ENCODE peak calls at places on chromosomes 11 and 22, in seven cellular contexts. D, W, C, S, F, Q and B are unnamed samples.

GRCh38 chr22:46499798-46500174 is 37.6 kb downstream of the CELSR1 start:
- DNase-seq in D (no peak), W (no peak), C (no peak), S (no peak), F (no peak), Q (no peak), B (no peak)

GRCh38 chr22:48937032-48937639 is 890.5 kb downstream of the BRD1 start:
- DNase-seq in D (no peak), W (no peak), C (no peak), S (no peak), F (no peak), Q (no peak), B (no peak)

GRCh38 chr22:30265851-30266444 is 703 bp downstream of the OSM start:
- DNase-seq in D (no peak), W (peak; percentile 79), C (no peak), S (peak; percentile 82), F (no peak), Q (no peak), B (no peak)

GRCh38 chr22:17920145-17920605 is 104.2 kb downstream of the MICAL3 start:
- DNase-seq in D (no peak), W (no peak), C (no peak), S (no peak), F (peak; percentile 45), Q (peak; percentile 47), B (peak; percentile 62)

GRCh38 chr11:77779935-77780334 is 40.6 kb downstream of the RSF1 start:
- DNase-seq in D (no peak), W (no peak), C (no peak), S (no peak), F (peak; percentile 24), Q (no peak), B (peak; percentile 54)

GRCh38 chr11:101848262-101848661 is 66.5 kb upstream of the CEP126 start:
- DNase-seq in D (no peak), W (no peak), C (no peak), S (no peak), F (no peak), Q (no peak), B (peak; percentile 44)

GRCh38 chr11:111429066-111429506 is 50.0 kb upstream of the POU2AF1 start:
- DNase-seq in D (no peak), W (no peak), C (peak; percentile 16), S (peak; percentile 31), F (peak; percentile 40), Q (peak; percentile 75), B (peak; percentile 37)

GRCh38 chr11:1226226-1226961 is 3.5 kb downstream of the MUC5B start:
- DNase-seq in D (no peak), W (no peak), C (no peak), S (no peak), F (no peak), Q (peak; percentile 47), B (no peak)

GRCh38 chr11:128453444-128454336 is 133.7 kb downstream of the ETS1 start:
- DNase-seq in D (peak; percentile 55), W (no peak), C (no peak), S (no peak), F (peak; percentile 95), Q (no peak), B (peak; percentile 99)

GRCh38 chr11:89203814-89204213 is 26.1 kb downstream of the TYR start:
- DNase-seq in D (no peak), W (no peak), C (no peak), S (no peak), F (no peak), Q (no peak), B (no peak)

GRCh38 chr11:9313648-9314290 is 624 bp downstream of the TMEM41B start:
- DNase-seq in D (no peak), W (no peak), C (peak; percentile 25), S (no peak), F (no peak), Q (no peak), B (peak; percentile 8)

GRCh38 chr11:8794677-8795103 is 112.1 kb downstream of the RPL27A start:
- DNase-seq in D (no peak), W (no peak), C (no peak), S (no peak), F (no peak), Q (no peak), B (no peak)

GRCh38 chr11:89516496-89516895 is 25.3 kb upstream of the NOX4 start:
- DNase-seq in D (no peak), W (no peak), C (no peak), S (no peak), F (no peak), Q (no peak), B (no peak)

GRCh38 chr11:34242037-34242625 is 115.7 kb downstream of the ABTB2 start:
- DNase-seq in D (no peak), W (no peak), C (no peak), S (no peak), F (no peak), Q (no peak), B (peak; percentile 42)

GRCh38 chr11:68313574-68314202 is 1.3 kb downstream of the LRP5 start:
- DNase-seq in D (no peak), W (no peak), C (no peak), S (no peak), F (peak; percentile 6), Q (no peak), B (peak; percentile 30)

GRCh38 chr11:61961570-61962212 is 5.7 kb downstream of the FTH1 start:
- DNase-seq in D (no peak), W (no peak), C (peak; percentile 89), S (no peak), F (peak; percentile 41), Q (no peak), B (no peak)

GRCh38 chr22:23220485-23221350 is 40.4 kb downstream of the BCR start:
- DNase-seq in D (no peak), W (no peak), C (no peak), S (no peak), F (no peak), Q (no peak), B (peak; percentile 53)

GRCh38 chr22:46653596-46653995 is 33.4 kb downstream of the GRAMD4 start:
- DNase-seq in D (no peak), W (no peak), C (no peak), S (no peak), F (no peak), Q (no peak), B (no peak)

GRCh38 chr11:27215471-27216267 is 147.3 kb downstream of the CCDC34 start:
- DNase-seq in D (no peak), W (no peak), C (no peak), S (no peak), F (no peak), Q (no peak), B (no peak)

GRCh38 chr11:30062103-30062502 is 45.3 kb upstream of the KCNA4 start:
- DNase-seq in D (no peak), W (no peak), C (no peak), S (no peak), F (no peak), Q (no peak), B (no peak)

GRCh38 chr11:44306469-44307244 is 3.3 kb downstream of the ALX4 start:
- DNase-seq in D (no peak), W (no peak), C (no peak), S (no peak), F (no peak), Q (no peak), B (no peak)

GRCh38 chr11:131934006-131934405 is 563.6 kb downstream of the NTM start:
- DNase-seq in D (no peak), W (no peak), C (no peak), S (no peak), F (no peak), Q (no peak), B (no peak)

GRCh38 chr22:44188986-44189630 is 8.4 kb downstream of the PARVG start:
- DNase-seq in D (no peak), W (no peak), C (no peak), S (no peak), F (no peak), Q (no peak), B (no peak)

GRCh38 chr11:15111215-15111614 is 3.5 kb upstream of the INSC start:
- DNase-seq in D (no peak), W (no peak), C (no peak), S (no peak), F (no peak), Q (no peak), B (no peak)